ENCODE peak calls at places on chromosomes 2 and 18, in eight cellular contexts. One of them, this sample, is unnamed.

GRCh38 chr2:202778217-202778616 is 93.3 kb downstream of the ICA1L start:
- DNase-seq in neural progenitor cell: no peak
- DNase-seq in astrocyte: no peak
- DNase-seq in heart left ventricle: no peak
- DNase-seq in AG04450: no peak
- DNase-seq in PC-3: no peak
- DNase-seq in SJSA1: no peak
- DNase-seq in cardiac muscle cell: no peak
- DNase-seq in this sample: no peak

GRCh38 chr18:60493066-60493465 is 120.5 kb upstream of the MC4R start:
- DNase-seq in astrocyte: no peak
- DNase-seq in SJSA1: no peak
- DNase-seq in neural progenitor cell: peak; percentile 8
- DNase-seq in heart left ventricle: no peak
- DNase-seq in AG04450: no peak
- DNase-seq in PC-3: no peak
- DNase-seq in cardiac muscle cell: no peak
- DNase-seq in this sample: no peak

GRCh38 chr2:78999410-78999809 is 26.1 kb upstream of the REG3G start:
- DNase-seq in AG04450: no peak
- DNase-seq in heart left ventricle: no peak
- DNase-seq in SJSA1: no peak
- DNase-seq in PC-3: peak; percentile 25
- DNase-seq in cardiac muscle cell: peak; percentile 34
- DNase-seq in neural progenitor cell: peak; percentile 31
- DNase-seq in astrocyte: no peak
- DNase-seq in this sample: no peak

GRCh38 chr18:50686409-50686808 is 126.5 kb downstream of the MAPK4 start:
- DNase-seq in PC-3: no peak
- DNase-seq in astrocyte: no peak
- DNase-seq in AG04450: no peak
- DNase-seq in cardiac muscle cell: no peak
- DNase-seq in heart left ventricle: no peak
- DNase-seq in SJSA1: no peak
- DNase-seq in neural progenitor cell: no peak
- DNase-seq in this sample: no peak

GRCh38 chr2:71551631-71551915 is 98.2 kb downstream of the DYSF start:
- DNase-seq in PC-3: no peak
- DNase-seq in AG04450: no peak
- DNase-seq in SJSA1: no peak
- DNase-seq in cardiac muscle cell: no peak
- DNase-seq in neural progenitor cell: no peak
- DNase-seq in heart left ventricle: no peak
- DNase-seq in astrocyte: no peak
- DNase-seq in this sample: no peak

GRCh38 chr2:10717630-10718029 is 3.8 kb upstream of the ATP6V1C2 start:
- DNase-seq in PC-3: peak; percentile 91
- DNase-seq in cardiac muscle cell: no peak
- DNase-seq in heart left ventricle: no peak
- DNase-seq in AG04450: peak; percentile 2
- DNase-seq in astrocyte: peak; percentile 67
- DNase-seq in SJSA1: peak; percentile 37
- DNase-seq in neural progenitor cell: no peak
- DNase-seq in this sample: peak; percentile 85

GRCh38 chr2:205424326-205424725 is 258.0 kb upstream of the NRP2 start:
- DNase-seq in cardiac muscle cell: no peak
- DNase-seq in astrocyte: no peak
- DNase-seq in heart left ventricle: no peak
- DNase-seq in AG04450: no peak
- DNase-seq in PC-3: no peak
- DNase-seq in SJSA1: no peak
- DNase-seq in neural progenitor cell: no peak
- DNase-seq in this sample: no peak

GRCh38 chr18:49212819-49213218 is 247.6 kb downstream of the DYM start:
- DNase-seq in AG04450: no peak
- DNase-seq in PC-3: no peak
- DNase-seq in cardiac muscle cell: no peak
- DNase-seq in heart left ventricle: no peak
- DNase-seq in SJSA1: no peak
- DNase-seq in neural progenitor cell: no peak
- DNase-seq in astrocyte: peak; percentile 44
- DNase-seq in this sample: no peak

GRCh38 chr2:81984969-81985637 is 1680.6 kb upstream of the LRRTM1 start:
- DNase-seq in heart left ventricle: no peak
- DNase-seq in cardiac muscle cell: no peak
- DNase-seq in SJSA1: no peak
- DNase-seq in neural progenitor cell: no peak
- DNase-seq in AG04450: no peak
- DNase-seq in astrocyte: no peak
- DNase-seq in PC-3: no peak
- DNase-seq in this sample: no peak

GRCh38 chr2:7508220-7508943 is 591.2 kb downstream of the RNF144A start:
- DNase-seq in cardiac muscle cell: no peak
- DNase-seq in SJSA1: no peak
- DNase-seq in heart left ventricle: no peak
- DNase-seq in astrocyte: no peak
- DNase-seq in AG04450: no peak
- DNase-seq in PC-3: peak; percentile 39
- DNase-seq in neural progenitor cell: no peak
- DNase-seq in this sample: no peak

GRCh38 chr2:118864207-118864606 is 16.8 kb upstream of the EN1 start:
- DNase-seq in SJSA1: no peak
- DNase-seq in cardiac muscle cell: no peak
- DNase-seq in AG04450: no peak
- DNase-seq in PC-3: no peak
- DNase-seq in astrocyte: no peak
- DNase-seq in heart left ventricle: no peak
- DNase-seq in neural progenitor cell: no peak
- DNase-seq in this sample: no peak

GRCh38 chr18:31789409-31789808 is 28.7 kb upstream of the SLC25A52 start:
- DNase-seq in cardiac muscle cell: no peak
- DNase-seq in astrocyte: no peak
- DNase-seq in SJSA1: no peak
- DNase-seq in heart left ventricle: no peak
- DNase-seq in AG04450: no peak
- DNase-seq in neural progenitor cell: no peak
- DNase-seq in PC-3: no peak
- DNase-seq in this sample: no peak

GRCh38 chr2:206069417-206069816 is 16.6 kb downstream of the INO80D start:
- DNase-seq in heart left ventricle: no peak
- DNase-seq in neural progenitor cell: no peak
- DNase-seq in AG04450: no peak
- DNase-seq in cardiac muscle cell: no peak
- DNase-seq in PC-3: no peak
- DNase-seq in SJSA1: no peak
- DNase-seq in astrocyte: no peak
- DNase-seq in this sample: no peak

GRCh38 chr18:51236225-51236624 is 38.7 kb upstream of the MEX3C start:
- DNase-seq in SJSA1: peak; percentile 76
- DNase-seq in heart left ventricle: no peak
- DNase-seq in cardiac muscle cell: no peak
- DNase-seq in AG04450: no peak
- DNase-seq in astrocyte: peak; percentile 85
- DNase-seq in PC-3: peak; percentile 22
- DNase-seq in neural progenitor cell: no peak
- DNase-seq in this sample: peak; percentile 28

GRCh38 chr2:208945719-208946280 is 478.0 kb upstream of the MAP2 start:
- DNase-seq in PC-3: no peak
- DNase-seq in astrocyte: no peak
- DNase-seq in heart left ventricle: no peak
- DNase-seq in SJSA1: no peak
- DNase-seq in cardiac muscle cell: no peak
- DNase-seq in neural progenitor cell: no peak
- DNase-seq in AG04450: no peak
- DNase-seq in this sample: no peak

GRCh38 chr2:105771841-105772240 is 27.1 kb downstream of the NCK2 start:
- DNase-seq in SJSA1: no peak
- DNase-seq in astrocyte: no peak
- DNase-seq in PC-3: no peak
- DNase-seq in heart left ventricle: peak; percentile 45
- DNase-seq in cardiac muscle cell: no peak
- DNase-seq in neural progenitor cell: peak; percentile 31
- DNase-seq in AG04450: no peak
- DNase-seq in this sample: no peak

GRCh38 chr18:74023220-74023619 is 124.4 kb downstream of the FBXO15 start:
- DNase-seq in SJSA1: no peak
- DNase-seq in PC-3: no peak
- DNase-seq in AG04450: no peak
- DNase-seq in heart left ventricle: no peak
- DNase-seq in neural progenitor cell: peak; percentile 53
- DNase-seq in astrocyte: no peak
- DNase-seq in cardiac muscle cell: no peak
- DNase-seq in this sample: no peak

GRCh38 chr2:223598994-223599645 is 3.0 kb downstream of the SCG2 start:
- DNase-seq in SJSA1: peak; percentile 75
- DNase-seq in PC-3: peak; percentile 23
- DNase-seq in heart left ventricle: no peak
- DNase-seq in neural progenitor cell: no peak
- DNase-seq in cardiac muscle cell: no peak
- DNase-seq in astrocyte: peak; percentile 87
- DNase-seq in AG04450: peak; percentile 63
- DNase-seq in this sample: no peak

GRCh38 chr2:86622878-86623548 is 652 bp downstream of the RNF103 start:
- DNase-seq in cardiac muscle cell: peak; percentile 61
- DNase-seq in SJSA1: peak; percentile 58
- DNase-seq in neural progenitor cell: no peak
- DNase-seq in heart left ventricle: peak; percentile 78
- DNase-seq in astrocyte: no peak
- DNase-seq in PC-3: peak; percentile 26
- DNase-seq in AG04450: no peak
- DNase-seq in this sample: no peak

GRCh38 chr2:188811522-188811921 is 162.7 kb upstream of the COL3A1 start:
- DNase-seq in heart left ventricle: no peak
- DNase-seq in AG04450: no peak
- DNase-seq in cardiac muscle cell: no peak
- DNase-seq in astrocyte: peak; percentile 96
- DNase-seq in neural progenitor cell: no peak
- DNase-seq in SJSA1: no peak
- DNase-seq in PC-3: peak; percentile 8
- DNase-seq in this sample: no peak

DNA sequence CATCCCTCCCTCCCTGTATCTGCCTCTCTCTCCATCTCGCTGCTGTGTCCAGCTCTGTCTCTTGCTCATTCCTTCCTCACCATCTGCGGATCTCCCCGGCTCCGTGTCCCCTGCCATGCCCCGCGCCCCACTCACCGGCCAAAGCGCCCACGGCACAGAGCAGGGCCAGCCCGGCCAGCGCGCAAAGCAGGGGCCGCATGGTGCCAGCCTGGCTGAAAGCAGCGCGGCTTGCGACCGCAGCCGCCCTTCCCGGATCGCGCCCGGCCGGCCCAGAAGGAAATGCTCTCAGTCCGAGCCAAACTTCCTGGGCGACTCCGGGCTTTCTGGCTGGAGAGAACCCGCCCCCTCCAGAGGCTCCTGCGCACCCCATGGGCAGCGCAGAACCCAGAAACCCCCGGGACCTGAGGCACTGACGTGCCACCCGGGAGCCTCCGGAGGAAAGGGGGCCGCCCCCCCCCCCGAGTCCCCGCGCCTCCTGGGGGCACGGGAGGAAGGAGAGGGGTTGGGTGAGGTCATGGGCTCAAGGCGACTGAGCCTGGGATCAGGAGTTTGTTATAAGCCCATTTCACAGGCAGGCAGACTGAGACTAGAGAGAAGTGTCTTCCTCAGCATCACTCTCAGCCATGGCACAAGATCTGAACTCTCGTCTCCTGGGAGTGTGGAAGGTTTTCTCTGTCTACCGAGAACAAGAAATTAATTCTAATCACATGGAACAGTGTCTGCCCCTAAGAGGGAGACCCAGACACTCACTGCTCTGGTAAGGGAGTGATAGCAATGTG is 45.2 kb upstream of the RAB6C start:
- DNase-seq in astrocyte: no peak
- DNase-seq in PC-3: no peak
- DNase-seq in neural progenitor cell: peak; percentile 54
- DNase-seq in cardiac muscle cell: peak; percentile 23
- DNase-seq in heart left ventricle: no peak
- DNase-seq in SJSA1: peak; percentile 36
- DNase-seq in AG04450: no peak
- DNase-seq in this sample: peak; percentile 53
- H3K4me3 ChIP-seq in astrocyte: no peak overlapping the region
- H3K4me3 ChIP-seq in PC-3: no peak overlapping the region
- H3K4me3 ChIP-seq in neural progenitor cell: peak overlapping the region; percentile 47
- H3K4me3 ChIP-seq in cardiac muscle cell: peak overlapping the region; percentile 11
- H3K4me3 ChIP-seq in heart left ventricle: peak overlapping the region; percentile 14
- H3K4me3 ChIP-seq in SJSA1: peak overlapping the region; percentile 35
- H3K4me3 ChIP-seq in AG04450: no peak overlapping the region
- H3K4me3 ChIP-seq in this sample: peak overlapping the region; percentile 39

DNA sequence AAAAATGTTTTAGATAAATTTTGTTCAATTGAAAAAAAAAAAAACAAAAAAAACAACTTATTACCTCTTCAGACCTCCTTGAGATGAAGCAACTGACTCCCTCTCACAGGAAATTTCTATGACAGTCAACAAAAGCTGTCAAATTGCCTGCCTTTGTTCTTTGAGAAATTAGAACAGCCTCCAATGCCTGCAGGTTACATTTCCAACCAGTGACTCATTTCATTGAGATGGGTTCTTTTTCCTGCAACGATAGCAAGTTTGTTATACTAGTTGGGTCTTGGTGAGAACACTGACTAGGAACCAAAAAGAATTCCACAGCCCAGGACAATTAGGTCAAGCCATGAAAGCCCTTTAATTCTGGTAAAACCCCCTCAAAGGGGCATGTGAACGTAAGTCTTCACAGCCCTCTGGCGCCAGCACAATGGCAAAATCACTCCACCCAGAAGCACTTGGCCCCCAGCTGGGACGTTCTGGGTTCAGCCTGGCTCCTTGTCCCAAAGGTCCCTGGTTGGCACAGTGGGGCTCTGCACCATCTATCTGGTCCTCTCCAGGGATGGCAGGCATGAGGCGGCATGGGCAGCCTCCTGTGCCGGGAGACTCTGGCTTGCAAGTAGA is 87.0 kb downstream of the SPP2 start:
- DNase-seq in neural progenitor cell: no peak
- DNase-seq in AG04450: no peak
- DNase-seq in cardiac muscle cell: no peak
- DNase-seq in astrocyte: peak; percentile 88
- DNase-seq in SJSA1: peak; percentile 91
- DNase-seq in heart left ventricle: no peak
- DNase-seq in PC-3: peak; percentile 89
- DNase-seq in this sample: no peak
- H3K9me3 ChIP-seq in neural progenitor cell: no peaks in the 10 kb centered on the region
- H3K9me3 ChIP-seq in AG04450: peaks cover 16% of the 10 kb centered on the region
- H3K9me3 ChIP-seq in cardiac muscle cell: no peaks in the 10 kb centered on the region
- H3K9me3 ChIP-seq in astrocyte: peaks cover 5% of the 10 kb centered on the region
- H3K9me3 ChIP-seq in SJSA1: peaks cover 15% of the 10 kb centered on the region
- H3K9me3 ChIP-seq in heart left ventricle: peaks cover 2% of the 10 kb centered on the region
- H3K9me3 ChIP-seq in PC-3: no peaks in the 10 kb centered on the region
- H3K9me3 ChIP-seq in this sample: peaks cover 12% of the 10 kb centered on the region

GRCh38 chr2:40512246-40512645 is 60.4 kb upstream of the SLC8A1 start:
- DNase-seq in AG04450: no peak
- DNase-seq in astrocyte: no peak
- DNase-seq in heart left ventricle: peak; percentile 54
- DNase-seq in PC-3: no peak
- DNase-seq in cardiac muscle cell: peak; percentile 95
- DNase-seq in neural progenitor cell: no peak
- DNase-seq in SJSA1: no peak
- DNase-seq in this sample: no peak
- H3K4me3 ChIP-seq in AG04450: no peak overlapping the region
- H3K4me3 ChIP-seq in astrocyte: no peak overlapping the region
- H3K4me3 ChIP-seq in heart left ventricle: peak overlapping the region; percentile 61
- H3K4me3 ChIP-seq in PC-3: peak overlapping the region; percentile 57
- H3K4me3 ChIP-seq in cardiac muscle cell: peak overlapping the region; percentile 71
- H3K4me3 ChIP-seq in neural progenitor cell: no peak overlapping the region
- H3K4me3 ChIP-seq in SJSA1: no peak overlapping the region
- H3K4me3 ChIP-seq in this sample: no peak overlapping the region

GRCh38 chr2:4763009-4763408 is 929.2 kb upstream of the SOX11 start:
- DNase-seq in AG04450: no peak
- DNase-seq in PC-3: peak; percentile 6
- DNase-seq in neural progenitor cell: peak; percentile 78
- DNase-seq in SJSA1: no peak
- DNase-seq in cardiac muscle cell: peak; percentile 78
- DNase-seq in astrocyte: no peak
- DNase-seq in heart left ventricle: no peak
- DNase-seq in this sample: peak; percentile 7
- H3K9me3 ChIP-seq in AG04450: peaks cover 24% of the 10 kb centered on the region
- H3K9me3 ChIP-seq in PC-3: no peaks in the 10 kb centered on the region
- H3K9me3 ChIP-seq in neural progenitor cell: no peaks in the 10 kb centered on the region
- H3K9me3 ChIP-seq in SJSA1: peaks cover 8% of the 10 kb centered on the region
- H3K9me3 ChIP-seq in cardiac muscle cell: no peaks in the 10 kb centered on the region
- H3K9me3 ChIP-seq in astrocyte: no peaks in the 10 kb centered on the region
- H3K9me3 ChIP-seq in heart left ventricle: no peaks in the 10 kb centered on the region
- H3K9me3 ChIP-seq in this sample: no peaks in the 10 kb centered on the region

This sample was measured in MG63.